ENCODE peak calls at places on chromosomes 13 and 19, in five cellular contexts. O, U, P, X and I are unnamed samples.

GRCh38 chr19:39327990-39328705 is 7.5 kb upstream of the LRFN1 start:
- DNase-seq in O (peak), U (peak), P (peak), X (peak), I (peak)

GRCh38 chr13:99339736-99340392 is 32.7 kb upstream of the GPR183 start:
- DNase-seq in O (no peak), U (peak), P (no peak), X (no peak), I (no peak)

GRCh38 chr19:42965204-42965603 is 28.2 kb upstream of the PSG7 start:
- DNase-seq in O (no peak), U (peak), P (no peak), X (no peak), I (peak)

GRCh38 chr13:51009597-51009996 is 100.0 kb downstream of the RNASEH2B start:
- DNase-seq in O (no peak), U (no peak), P (no peak), X (no peak), I (no peak)

GRCh38 chr19:19214892-19215291 is 3.1 kb downstream of the NCAN start:
- DNase-seq in O (no peak), U (peak), P (no peak), X (peak), I (peak)

GRCh38 chr19:39411006-39411831 is 1.2 kb upstream of the PLEKHG2 start:
- DNase-seq in O (no peak), U (no peak), P (no peak), X (peak), I (no peak)

GRCh38 chr13:59946924-59947323 is 216.8 kb downstream of the DIAPH3 start:
- DNase-seq in O (no peak), U (no peak), P (no peak), X (no peak), I (no peak)

GRCh38 chr19:58513694-58514563 is 2.1 kb upstream of the SLC27A5 start:
- DNase-seq in O (peak), U (peak), P (peak), X (peak), I (peak)

GRCh38 chr13:33197551-33197971 is 88.0 kb downstream of the STARD13 start:
- DNase-seq in O (no peak), U (no peak), P (no peak), X (no peak), I (no peak)

GRCh38 chr19:6800991-6801396 is 28.5 kb downstream of the VAV1 start:
- DNase-seq in O (no peak), U (peak), P (no peak), X (no peak), I (peak)

GRCh38 chr13:37385248-37385647 is 213.3 kb downstream of the POSTN start:
- DNase-seq in O (no peak), U (no peak), P (no peak), X (no peak), I (no peak)

GRCh38 chr13:75357576-75358295 is 124.2 kb downstream of the TBC1D4 start:
- DNase-seq in O (peak), U (peak), P (no peak), X (peak), I (peak)